ENCODE peak calls at places on chromosomes 13 and 19, in eight cellular contexts. One of them, this sample, is unnamed.

GRCh38 chr19:27754700-27755099 is 1458.3 kb downstream of the UQCRFS1 start:
- DNase-seq in SK-N-SH: no peak
- DNase-seq in H1: no peak
- DNase-seq in endothelial cell of umbilical vein: no peak
- DNase-seq in A549: no peak
- DNase-seq in HCT116: no peak
- DNase-seq in K562: no peak
- DNase-seq in WTC11: no peak
- DNase-seq in this sample: no peak

GRCh38 chr19:50972795-50973376 is 3.5 kb upstream of the KLK6 start:
- DNase-seq in H1: no peak
- DNase-seq in SK-N-SH: no peak
- DNase-seq in endothelial cell of umbilical vein: no peak
- DNase-seq in HCT116: peak
- DNase-seq in K562: no peak
- DNase-seq in A549: no peak
- DNase-seq in WTC11: no peak
- DNase-seq in this sample: no peak

GRCh38 chr19:16654151-16654550 is 5.8 kb downstream of the SMIM7 start:
- DNase-seq in endothelial cell of umbilical vein: no peak
- DNase-seq in SK-N-SH: peak
- DNase-seq in WTC11: no peak
- DNase-seq in HCT116: peak
- DNase-seq in H1: no peak
- DNase-seq in K562: peak
- DNase-seq in A549: peak
- DNase-seq in this sample: peak

GRCh38 chr19:13118424-13119193 is 545 bp downstream of the NACC1 start:
- DNase-seq in HCT116: no peak
- DNase-seq in K562: peak
- DNase-seq in endothelial cell of umbilical vein: no peak
- DNase-seq in A549: peak
- DNase-seq in SK-N-SH: peak
- DNase-seq in WTC11: peak
- DNase-seq in H1: peak
- DNase-seq in this sample: peak

GRCh38 chr19:13154241-13154778 is 4.1 kb downstream of the IER2 start:
- DNase-seq in endothelial cell of umbilical vein: peak
- DNase-seq in HCT116: no peak
- DNase-seq in K562: peak
- DNase-seq in A549: peak
- DNase-seq in H1: no peak
- DNase-seq in SK-N-SH: peak
- DNase-seq in WTC11: no peak
- DNase-seq in this sample: peak

GRCh38 chr13:79936368-79937136 is 404.4 kb downstream of the SPRY2 start:
- DNase-seq in K562: no peak
- DNase-seq in H1: no peak
- DNase-seq in SK-N-SH: peak
- DNase-seq in A549: peak
- DNase-seq in endothelial cell of umbilical vein: peak
- DNase-seq in WTC11: no peak
- DNase-seq in HCT116: no peak
- DNase-seq in this sample: no peak

GRCh38 chr19:53461866-53462265 is 5.7 kb upstream of the ZNF813 start:
- DNase-seq in A549: no peak
- DNase-seq in HCT116: no peak
- DNase-seq in WTC11: no peak
- DNase-seq in H1: no peak
- DNase-seq in endothelial cell of umbilical vein: no peak
- DNase-seq in K562: no peak
- DNase-seq in SK-N-SH: no peak
- DNase-seq in this sample: no peak

GRCh38 chr19:35935911-35936737 is at the start of gene LRFN3:
- DNase-seq in A549: peak
- DNase-seq in H1: no peak
- DNase-seq in HCT116: peak
- DNase-seq in SK-N-SH: peak
- DNase-seq in K562: peak
- DNase-seq in WTC11: peak
- DNase-seq in endothelial cell of umbilical vein: peak
- DNase-seq in this sample: peak

GRCh38 chr13:23722726-23723453 is 152.7 kb downstream of the TNFRSF19 start:
- DNase-seq in endothelial cell of umbilical vein: no peak
- DNase-seq in SK-N-SH: no peak
- DNase-seq in K562: no peak
- DNase-seq in A549: no peak
- DNase-seq in WTC11: no peak
- DNase-seq in H1: no peak
- DNase-seq in HCT116: no peak
- DNase-seq in this sample: no peak

GRCh38 chr13:101529419-101529818 is 76.9 kb downstream of the ITGBL1 start:
- DNase-seq in HCT116: no peak
- DNase-seq in SK-N-SH: no peak
- DNase-seq in endothelial cell of umbilical vein: no peak
- DNase-seq in H1: no peak
- DNase-seq in K562: no peak
- DNase-seq in WTC11: no peak
- DNase-seq in A549: no peak
- DNase-seq in this sample: no peak

GRCh38 chr13:23160241-23161175 is 20.3 kb upstream of the SGCG start:
- DNase-seq in WTC11: peak
- DNase-seq in SK-N-SH: no peak
- DNase-seq in HCT116: no peak
- DNase-seq in A549: no peak
- DNase-seq in K562: no peak
- DNase-seq in H1: no peak
- DNase-seq in endothelial cell of umbilical vein: no peak
- DNase-seq in this sample: peak

GRCh38 chr13:24680258-24680920 is at the start of gene ATP12A:
- DNase-seq in K562: no peak
- DNase-seq in endothelial cell of umbilical vein: no peak
- DNase-seq in HCT116: no peak
- DNase-seq in A549: no peak
- DNase-seq in H1: no peak
- DNase-seq in SK-N-SH: peak
- DNase-seq in WTC11: peak
- DNase-seq in this sample: no peak

GRCh38 chr13:26568132-26568815 is 10.8 kb downstream of the WASF3 start:
- DNase-seq in H1: no peak
- DNase-seq in WTC11: no peak
- DNase-seq in endothelial cell of umbilical vein: no peak
- DNase-seq in A549: no peak
- DNase-seq in HCT116: no peak
- DNase-seq in SK-N-SH: no peak
- DNase-seq in K562: no peak
- DNase-seq in this sample: no peak

GRCh38 chr13:26575244-26575643 is 17.8 kb downstream of the WASF3 start:
- DNase-seq in H1: no peak
- DNase-seq in SK-N-SH: no peak
- DNase-seq in endothelial cell of umbilical vein: no peak
- DNase-seq in HCT116: no peak
- DNase-seq in WTC11: no peak
- DNase-seq in K562: no peak
- DNase-seq in A549: no peak
- DNase-seq in this sample: no peak

DNA sequence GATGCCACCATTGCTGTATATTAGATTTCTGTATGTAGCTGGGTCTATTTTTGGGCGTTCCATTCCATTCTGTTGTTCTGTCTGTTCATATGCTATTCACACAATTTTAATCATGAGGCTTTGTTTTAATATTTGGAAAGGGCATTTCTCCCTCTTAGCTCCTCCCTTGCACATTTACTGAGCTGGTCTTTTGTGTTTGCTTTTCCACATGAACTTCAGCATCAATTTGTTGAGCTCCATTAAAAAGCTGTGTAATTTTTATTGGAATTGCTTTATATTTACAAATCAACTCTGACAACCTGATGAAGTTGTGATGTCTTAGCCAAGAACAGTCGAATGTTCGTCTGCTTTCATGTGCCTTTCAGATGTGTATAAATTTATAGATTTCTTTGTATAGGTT is 14.0 kb downstream of the WASF3 start:
- DNase-seq in endothelial cell of umbilical vein: no peak
- DNase-seq in SK-N-SH: no peak
- DNase-seq in A549: no peak
- DNase-seq in H1: no peak
- DNase-seq in WTC11: no peak
- DNase-seq in K562: no peak
- DNase-seq in HCT116: no peak
- DNase-seq in this sample: no peak
- TF ChIP-seq CTCF in endothelial cell of umbilical vein: no peak
- TF ChIP-seq CTCF in SK-N-SH: no peak
- TF ChIP-seq CTCF in A549: no peak
- TF ChIP-seq CTCF in H1: no peak
- TF ChIP-seq CTCF in WTC11: no peak
- TF ChIP-seq CTCF in K562: no peak
- TF ChIP-seq CTCF in HCT116: no peak
- TF ChIP-seq CTCF in this sample: no peak

GRCh38 chr19:39967561-39967960 is 3.4 kb upstream of the PSMC4 start:
- DNase-seq in SK-N-SH: no peak
- DNase-seq in endothelial cell of umbilical vein: no peak
- DNase-seq in HCT116: no peak
- DNase-seq in WTC11: no peak
- DNase-seq in A549: no peak
- DNase-seq in K562: no peak
- DNase-seq in H1: no peak
- DNase-seq in this sample: no peak
- TF ChIP-seq MAX in SK-N-SH: no peak
- TF ChIP-seq MAX in endothelial cell of umbilical vein: no peak
- TF ChIP-seq MAX in HCT116: no peak
- TF ChIP-seq MAX in WTC11: no peak
- TF ChIP-seq MAX in A549: no peak
- TF ChIP-seq MAX in K562: no peak
- TF ChIP-seq MAX in H1: no peak
- TF ChIP-seq MAX in this sample: no peak

DNA sequence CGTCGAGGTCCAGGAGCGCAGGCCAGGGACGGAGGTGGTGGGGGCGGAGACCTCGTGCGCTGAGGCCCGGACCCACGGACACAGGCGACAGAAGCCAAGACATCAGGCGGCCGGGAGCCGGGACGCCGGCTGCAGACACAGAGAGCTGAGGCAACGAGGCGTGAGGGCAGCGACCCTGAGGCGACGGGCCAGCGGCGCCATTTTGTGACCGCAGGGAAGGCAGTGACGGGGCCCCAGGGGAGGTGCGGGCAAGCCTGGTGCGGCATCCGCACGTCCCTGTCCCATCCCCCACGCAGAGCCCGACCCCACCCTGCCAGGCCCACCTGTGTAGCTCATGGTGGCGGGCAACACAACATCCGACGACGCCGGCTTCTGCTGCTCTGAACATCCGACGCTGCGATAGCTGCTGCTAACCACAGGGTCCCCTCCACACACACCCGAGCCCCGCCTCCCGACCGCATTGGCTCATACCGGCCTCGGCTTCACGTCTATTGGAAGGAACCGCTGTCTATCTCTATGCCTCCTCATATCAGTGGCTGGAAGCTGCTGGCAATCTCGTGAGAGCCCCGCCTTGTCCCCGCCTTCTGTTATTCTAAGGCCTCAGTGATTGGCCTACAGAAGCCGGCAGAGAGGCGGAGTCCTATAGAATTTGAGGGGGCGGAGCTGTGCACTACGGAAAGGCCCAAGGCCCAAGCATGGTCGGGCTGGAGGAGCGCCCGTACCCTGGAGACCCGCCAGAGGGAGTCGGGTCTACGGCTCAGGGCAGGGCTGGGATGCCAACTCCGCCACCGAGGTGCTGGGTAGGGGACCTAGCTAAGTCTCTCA is at the start of gene AKAP8L:
- DNase-seq in A549: peak
- DNase-seq in endothelial cell of umbilical vein: peak
- DNase-seq in SK-N-SH: peak
- DNase-seq in H1: peak
- DNase-seq in HCT116: peak
- DNase-seq in WTC11: peak
- DNase-seq in K562: peak
- DNase-seq in this sample: peak
- TF ChIP-seq CTCF in A549: peak
- TF ChIP-seq CTCF in endothelial cell of umbilical vein: peak
- TF ChIP-seq CTCF in SK-N-SH: peak
- TF ChIP-seq CTCF in H1: peak
- TF ChIP-seq CTCF in HCT116: peak
- TF ChIP-seq CTCF in WTC11: no peak
- TF ChIP-seq CTCF in K562: peak
- TF ChIP-seq CTCF in this sample: peak

DNA sequence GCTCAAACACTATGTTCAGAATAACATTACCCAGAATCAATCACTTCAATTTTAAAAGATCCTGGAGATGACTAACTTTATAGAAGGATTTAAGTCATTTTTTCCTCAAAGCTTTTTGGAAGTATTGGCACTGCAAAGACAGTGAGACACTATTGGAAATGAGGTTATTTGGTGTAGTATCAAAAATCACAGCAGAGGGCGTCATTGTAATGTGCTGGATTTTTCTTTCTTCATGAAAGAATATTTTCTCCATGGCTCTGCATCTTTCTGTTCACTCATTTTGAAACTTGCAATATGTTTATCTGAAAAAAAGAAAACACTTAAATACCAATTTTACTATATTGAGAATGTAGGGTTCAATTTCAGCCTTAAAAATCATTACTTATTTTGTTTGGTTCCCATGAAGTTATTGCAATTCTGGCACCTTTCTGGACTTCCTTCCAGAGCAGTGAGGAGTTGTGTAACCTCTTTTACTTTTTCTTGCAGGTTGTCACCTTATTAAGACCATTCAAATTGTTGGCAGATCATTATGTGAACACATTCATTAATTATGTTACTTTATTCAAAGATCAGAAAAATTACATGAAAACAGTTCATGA is 3.7 kb upstream of the CSNK1A1L start:
- DNase-seq in endothelial cell of umbilical vein: peak
- DNase-seq in K562: no peak
- DNase-seq in SK-N-SH: peak
- DNase-seq in HCT116: no peak
- DNase-seq in A549: peak
- DNase-seq in WTC11: no peak
- DNase-seq in H1: no peak
- DNase-seq in this sample: peak
- TF ChIP-seq MAX in endothelial cell of umbilical vein: no peak
- TF ChIP-seq MAX in K562: no peak
- TF ChIP-seq MAX in SK-N-SH: no peak
- TF ChIP-seq MAX in HCT116: no peak
- TF ChIP-seq MAX in A549: no peak
- TF ChIP-seq MAX in WTC11: no peak
- TF ChIP-seq MAX in H1: no peak
- TF ChIP-seq MAX in this sample: no peak

DNA sequence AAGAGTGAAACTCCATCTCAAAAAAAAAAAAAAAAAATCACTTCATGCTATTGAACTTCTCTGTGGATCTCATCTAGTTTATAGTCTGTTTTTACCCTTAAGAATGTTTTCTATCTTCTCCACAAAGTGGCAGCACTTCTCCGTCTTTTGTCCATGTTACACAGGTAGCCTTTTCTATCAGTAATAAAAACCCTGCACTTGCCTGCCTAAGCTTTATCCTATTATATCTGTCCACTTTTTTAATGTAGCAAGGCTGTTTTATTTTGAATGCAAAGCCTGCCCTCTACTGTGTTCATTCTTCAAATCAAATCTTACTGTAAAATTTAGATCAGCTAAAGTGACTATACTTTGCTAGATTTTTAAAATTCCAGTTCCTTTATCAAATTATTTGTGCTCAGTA is 124.0 kb downstream of the STOML3 start:
- DNase-seq in WTC11: no peak
- DNase-seq in H1: no peak
- DNase-seq in K562: no peak
- DNase-seq in SK-N-SH: no peak
- DNase-seq in HCT116: no peak
- DNase-seq in A549: peak
- DNase-seq in endothelial cell of umbilical vein: no peak
- DNase-seq in this sample: peak
- TF ChIP-seq CTCF in WTC11: no peak
- TF ChIP-seq CTCF in H1: no peak
- TF ChIP-seq CTCF in K562: no peak
- TF ChIP-seq CTCF in SK-N-SH: no peak
- TF ChIP-seq CTCF in HCT116: peak
- TF ChIP-seq CTCF in A549: peak
- TF ChIP-seq CTCF in endothelial cell of umbilical vein: no peak
- TF ChIP-seq CTCF in this sample: no peak

This sample was measured in NB4.